ENCODE peak calls at places on chromosomes 1 and 21, in seven cellular contexts. H, Y, G, K, M, X and N are unnamed samples.

GRCh38 chr1:30106125-30106524 is 617.3 kb downstream of the MATN1 start:
- DNase-seq in G (peak), K (no peak), Y (no peak), H (peak), M (no peak), X (no peak), N (no peak)

GRCh38 chr1:8091691-8092090 is 65.6 kb upstream of the ERRFI1 start:
- DNase-seq in Y (no peak), G (no peak), M (no peak), H (no peak), X (no peak), K (no peak), N (no peak)

GRCh38 chr1:32933742-32934322 is 30.8 kb downstream of the RNF19B start:
- DNase-seq in H (no peak), G (peak), Y (no peak), K (no peak), X (peak), M (no peak), N (peak)

GRCh38 chr1:203271018-203271743 is 34.1 kb upstream of the BTG2 start:
- DNase-seq in Y (no peak), K (no peak), M (peak), G (peak), H (no peak), X (peak), N (peak)

GRCh38 chr1:119712342-119713038 is 756 bp downstream of the PHGDH start:
- DNase-seq in Y (peak), M (peak), G (peak), X (peak), H (peak), K (peak), N (peak)

GRCh38 chr1:204145033-204145504 is 6.8 kb downstream of the ETNK2 start:
- DNase-seq in X (no peak), H (no peak), M (no peak), K (peak), G (no peak), Y (no peak), N (no peak)

GRCh38 chr1:77498918-77499317 is 183.5 kb downstream of the ZZZ3 start:
- DNase-seq in K (no peak), G (no peak), M (no peak), Y (no peak), H (no peak), X (no peak), N (no peak)

GRCh38 chr1:115727706-115728249 is 40.7 kb downstream of the CASQ2 start:
- DNase-seq in G (no peak), Y (no peak), H (no peak), K (no peak), X (peak), M (peak), N (peak)

GRCh38 chr1:47229031-47229831 is 2.8 kb downstream of the TAL1 start:
- DNase-seq in M (no peak), K (no peak), X (no peak), H (no peak), G (no peak), Y (no peak), N (no peak)

GRCh38 chr1:7406641-7407546 is 364.2 kb upstream of the VAMP3 start:
- DNase-seq in Y (peak), K (no peak), M (no peak), H (no peak), G (peak), X (peak), N (peak)

GRCh38 chr1:100955322-100955721 is 59.4 kb downstream of the SLC30A7 start:
- DNase-seq in G (no peak), H (no peak), M (no peak), Y (no peak), K (no peak), X (no peak), N (no peak)

GRCh38 chr21:36076878-36077658 is 7.2 kb downstream of the CBR1 start:
- DNase-seq in X (no peak), Y (no peak), M (no peak), K (no peak), G (no peak), H (no peak), N (no peak)

GRCh38 chr1:234980657-234981396 is 147.8 kb downstream of the TOMM20 start:
- DNase-seq in H (no peak), G (no peak), K (peak), X (peak), Y (no peak), M (peak), N (peak)

GRCh38 chr1:25067852-25068251 is 137.8 kb upstream of the RUNX3 start:
- DNase-seq in H (no peak), M (peak), X (no peak), K (no peak), Y (no peak), G (no peak), N (no peak)

GRCh38 chr1:176066709-176067108 is 140.4 kb downstream of the COP1 start:
- DNase-seq in X (no peak), G (no peak), K (no peak), Y (no peak), M (no peak), H (no peak), N (no peak)

GRCh38 chr1:164768619-164769018 is 209.6 kb downstream of the PBX1 start:
- DNase-seq in H (no peak), M (no peak), G (no peak), Y (no peak), X (no peak), K (no peak), N (no peak)

GRCh38 chr21:15005391-15005790 is 59.4 kb downstream of the NRIP1 start:
- DNase-seq in H (no peak), X (no peak), K (no peak), G (no peak), Y (no peak), M (no peak), N (no peak)

GRCh38 chr1:25531082-25531461 is 12.3 kb upstream of the LDLRAP1 start:
- DNase-seq in Y (no peak), H (no peak), K (no peak), G (no peak), M (no peak), X (no peak), N (no peak)

GRCh38 chr21:25911730-25912401 is 177.1 kb downstream of the GABPA start:
- DNase-seq in K (peak), G (no peak), Y (no peak), H (peak), M (no peak), X (no peak), N (peak)

GRCh38 chr1:57281324-57281723 is 142.5 kb downstream of the DAB1 start:
- DNase-seq in G (no peak), H (no peak), K (no peak), X (no peak), M (no peak), Y (no peak), N (no peak)

GRCh38 chr21:16742116-16742515 is 770.7 kb upstream of the CXADR start:
- DNase-seq in M (no peak), K (no peak), G (peak), Y (no peak), X (peak), H (no peak), N (peak)

GRCh38 chr1:220990417-220991337 is 111.4 kb downstream of the HLX start:
- DNase-seq in K (no peak), M (no peak), H (no peak), X (no peak), G (no peak), Y (no peak), N (no peak)

GRCh38 chr21:28523367-28523766 is 469.3 kb downstream of the LTN1 start:
- DNase-seq in H (no peak), M (no peak), G (no peak), K (no peak), Y (no peak), X (no peak), N (no peak)

GRCh38 chr1:93552751-93553455 is 105.0 kb downstream of the FNBP1L start:
- DNase-seq in K (no peak), G (no peak), X (no peak), Y (no peak), H (no peak), M (no peak), N (peak)

GRCh38 chr1:66506991-66507390 is 27.0 kb upstream of the SGIP1 start:
- DNase-seq in H (no peak), G (no peak), X (no peak), Y (no peak), M (no peak), K (no peak), N (no peak)

GRCh38 chr1:13825033-13825432 is 125.0 kb downstream of the PRDM2 start:
- DNase-seq in H (no peak), K (no peak), Y (no peak), X (no peak), M (no peak), G (no peak), N (peak)

GRCh38 chr1:11143907-11144306 is 44.2 kb upstream of the EXOSC10 start:
- DNase-seq in K (no peak), G (no peak), M (no peak), Y (no peak), X (peak), H (no peak), N (no peak)

GRCh38 chr1:19739628-19740027 is 60.1 kb downstream of the TMCO4 start:
- DNase-seq in Y (no peak), G (no peak), M (no peak), K (no peak), X (no peak), H (no peak), N (no peak)

GRCh38 chr1:19738669-19739068 is 61.0 kb downstream of the TMCO4 start:
- DNase-seq in H (no peak), Y (no peak), G (no peak), K (no peak), X (no peak), M (no peak), N (no peak)

GRCh38 chr1:19737413-19737812 is 62.3 kb downstream of the TMCO4 start:
- DNase-seq in Y (no peak), K (no peak), G (no peak), M (no peak), X (no peak), H (no peak), N (no peak)

GRCh38 chr1:19735419-19736127 is 64.1 kb downstream of the TMCO4 start:
- DNase-seq in G (no peak), M (no peak), Y (no peak), X (peak), K (no peak), H (no peak), N (no peak)

GRCh38 chr1:19738106-19738505 is 61.6 kb downstream of the TMCO4 start:
- DNase-seq in X (no peak), H (no peak), K (no peak), Y (no peak), G (no peak), M (no peak), N (no peak)
- H3K27ac ChIP-seq in X (no peak), H (no peak), K (no peak), Y (no peak), G (no peak), M (no peak), N (no peak)

GRCh38 chr21:38912789-38913119 is 107.0 kb downstream of the ETS2 start:
- DNase-seq in K (no peak), Y (no peak), X (no peak), G (no peak), M (no peak), H (no peak), N (peak)

GRCh38 chr21:38914531-38915385 is 109.0 kb downstream of the ETS2 start:
- DNase-seq in G (no peak), M (no peak), X (no peak), Y (no peak), H (no peak), K (peak), N (no peak)

GRCh38 chr21:38915546-38915945 is 109.8 kb downstream of the ETS2 start:
- DNase-seq in K (peak), M (no peak), Y (no peak), H (no peak), X (no peak), G (no peak), N (no peak)

GRCh38 chr21:38913120-38913975 is 107.6 kb downstream of the ETS2 start:
- DNase-seq in M (peak), Y (peak), K (peak), G (peak), H (peak), X (peak), N (peak)

GRCh38 chr21:38914071-38914491 is 108.4 kb downstream of the ETS2 start:
- DNase-seq in K (no peak), Y (peak), X (no peak), M (no peak), G (no peak), H (no peak), N (no peak)
- TF ChIP-seq CTCF in K (no peak), Y (no peak), X (no peak), M (no peak), G (no peak), H (no peak), N (no peak)

GRCh38 chr1:247797518-247797917 is 26.4 kb downstream of the OR14A16 start:
- DNase-seq in K (no peak), M (no peak), H (no peak), X (no peak), Y (no peak), G (no peak), N (no peak)
- H3K27ac ChIP-seq in K (no peak), M (no peak), H (no peak), X (no peak), Y (no peak), G (no peak), N (no peak)

DNA sequence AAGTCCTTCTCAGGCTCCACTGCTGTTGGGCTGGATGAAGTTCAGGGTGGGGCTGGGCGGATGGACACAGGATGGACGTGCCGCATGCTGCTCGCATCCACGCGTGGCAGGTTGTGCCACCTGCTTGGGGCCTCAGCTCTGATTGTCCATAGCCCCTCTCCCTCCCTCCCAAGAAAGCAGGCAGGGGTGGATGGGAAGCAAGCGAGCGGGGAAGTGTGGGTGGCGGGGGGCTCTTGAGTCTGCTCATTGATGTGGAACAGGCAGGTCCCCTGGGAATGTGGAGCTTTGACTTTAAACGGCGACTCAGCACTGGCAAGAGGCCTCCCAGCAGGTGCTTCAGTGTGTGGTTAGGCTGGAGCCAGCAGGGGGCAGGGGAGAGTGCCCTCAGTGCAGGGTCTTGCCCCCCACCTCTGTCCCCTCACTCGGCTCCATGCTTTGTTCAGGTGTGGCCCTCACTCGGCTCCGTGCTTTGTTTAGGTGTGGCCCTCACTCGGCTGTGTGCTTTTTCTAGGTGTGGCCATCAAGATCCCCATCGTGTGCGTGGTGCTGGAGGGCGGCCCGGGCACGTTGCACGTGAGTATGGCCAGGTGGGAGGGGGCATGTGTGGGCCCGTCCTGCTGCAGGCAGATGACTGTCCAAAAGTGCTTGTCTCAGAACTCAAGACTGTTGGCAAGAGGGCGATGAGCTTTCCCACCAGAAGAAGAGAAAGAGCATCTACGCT is 23.9 kb downstream of the TRPM2 start:
- DNase-seq in M (no peak), H (no peak), K (peak), X (no peak), Y (no peak), G (no peak), N (no peak)
- TF ChIP-seq CTCF in M (no peak), H (no peak), K (no peak), X (no peak), Y (no peak), G (no peak), N (no peak)

DNA sequence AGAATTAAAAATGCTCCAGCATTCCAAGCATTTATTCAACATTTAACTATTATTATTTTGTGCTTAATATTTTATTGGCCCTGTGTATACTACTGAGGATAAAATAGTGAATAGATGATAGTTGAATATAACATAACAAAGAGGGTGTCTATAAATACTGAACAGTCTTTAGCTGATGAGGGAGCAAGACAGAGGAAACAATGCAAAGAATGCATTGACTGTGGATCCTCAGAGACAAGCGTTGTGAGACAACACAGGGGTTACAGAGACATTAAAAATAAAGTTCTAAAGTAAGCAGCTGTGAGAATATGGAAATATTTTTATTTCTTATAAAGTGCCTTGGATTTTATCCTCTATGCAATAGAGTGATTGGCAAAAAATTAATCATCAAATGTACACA is 1133.1 kb downstream of the PLA2G4A start:
- DNase-seq in Y (no peak), M (no peak), K (no peak), H (no peak), G (no peak), X (no peak), N (no peak)
- H3K27ac ChIP-seq in Y (no peak), M (no peak), K (no peak), H (no peak), G (no peak), X (no peak), N (no peak)

GRCh38 chr1:154330669-154331068 is 5.3 kb downstream of the ATP8B2 start:
- DNase-seq in X (no peak), H (no peak), G (no peak), M (no peak), K (no peak), Y (no peak), N (no peak)

GRCh38 chr1:154329551-154330131 is 4.3 kb downstream of the ATP8B2 start:
- DNase-seq in X (no peak), Y (no peak), K (no peak), H (no peak), M (no peak), G (no peak), N (no peak)

GRCh38 chr1:154328318-154329151 is 3.2 kb downstream of the ATP8B2 start:
- DNase-seq in H (peak), K (peak), X (peak), M (peak), Y (no peak), G (peak), N (peak)

GRCh38 chr1:154327466-154328317 is 2.4 kb downstream of the ATP8B2 start:
- DNase-seq in Y (no peak), X (no peak), H (no peak), K (no peak), M (no peak), G (no peak), N (peak)

GRCh38 chr1:154329152-154329521 is 3.8 kb downstream of the ATP8B2 start:
- DNase-seq in H (no peak), K (no peak), Y (no peak), M (no peak), X (no peak), G (no peak), N (no peak)
- TF ChIP-seq CTCF in H (no peak), K (no peak), Y (no peak), M (no peak), X (no peak), G (peak), N (no peak)

GRCh38 chr1:19878637-19878985 is 3.6 kb upstream of the OTUD3 start:
- DNase-seq in Y (no peak), H (no peak), K (peak), M (no peak), G (peak), X (no peak), N (peak)
- H3K27ac ChIP-seq in Y (peak), H (no peak), K (no peak), M (no peak), G (peak), X (no peak), N (peak)

GRCh38 chr1:152873495-152873894 is 4.6 kb upstream of the SMCP start:
- DNase-seq in H (no peak), K (no peak), G (no peak), Y (no peak), M (no peak), X (no peak), N (no peak)

GRCh38 chr1:152866321-152866720 is 6.5 kb downstream of the LCE7A start:
- DNase-seq in X (no peak), Y (no peak), H (no peak), K (no peak), G (no peak), M (no peak), N (no peak)

GRCh38 chr1:152871731-152872126 is 6.4 kb upstream of the SMCP start:
- DNase-seq in G (no peak), H (no peak), M (no peak), Y (no peak), K (no peak), X (no peak), N (no peak)

GRCh38 chr1:152869808-152870419 is 8.2 kb upstream of the SMCP start:
- DNase-seq in M (peak), Y (no peak), K (no peak), G (peak), H (peak), X (peak), N (peak)

DNA sequence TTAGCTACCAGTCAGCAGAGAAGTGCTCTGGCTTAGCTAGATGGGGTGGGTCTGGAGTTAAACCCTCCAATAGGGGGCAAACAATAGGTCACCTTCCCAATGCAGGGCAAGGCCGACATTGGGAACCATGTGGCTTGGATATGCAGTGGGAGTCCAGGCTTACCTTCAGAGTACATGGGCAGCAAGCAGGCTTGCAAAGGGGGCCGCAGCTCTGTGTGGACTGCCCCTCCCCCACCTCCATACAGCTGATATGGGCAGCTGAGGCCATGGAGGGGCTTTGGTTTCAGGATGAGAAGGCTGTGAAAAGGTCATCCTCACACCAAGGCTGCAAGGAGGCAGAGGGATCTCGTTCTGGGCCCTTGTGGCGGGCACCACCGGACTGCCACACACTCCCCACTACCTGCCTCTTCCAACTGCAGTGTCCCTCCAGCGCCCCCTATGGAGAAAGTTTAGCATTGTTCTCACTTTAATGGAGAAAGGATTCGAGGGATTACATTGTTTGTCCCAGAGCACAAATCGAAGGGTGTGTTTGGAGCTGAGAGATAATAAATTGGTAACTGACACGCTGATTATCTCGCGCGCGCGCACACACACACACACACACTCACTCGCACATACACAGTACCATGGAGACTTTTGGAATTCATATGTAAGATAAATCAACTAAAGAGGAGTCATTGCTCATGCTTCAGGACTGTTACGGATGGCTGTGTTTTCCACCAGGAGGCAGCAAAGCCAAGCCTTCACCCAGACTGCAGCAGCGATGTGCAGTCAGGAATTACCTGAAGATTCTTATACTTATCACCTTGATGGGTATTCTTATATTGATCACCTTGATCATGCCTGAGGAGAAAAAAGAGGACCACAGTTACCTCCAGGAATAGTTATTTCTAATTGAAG is 7.0 kb upstream of the SMCP start:
- DNase-seq in X (no peak), G (no peak), K (no peak), M (no peak), H (no peak), Y (no peak), N (no peak)
- TF ChIP-seq CTCF in X (no peak), G (no peak), K (no peak), M (no peak), H (no peak), Y (no peak), N (no peak)

DNA sequence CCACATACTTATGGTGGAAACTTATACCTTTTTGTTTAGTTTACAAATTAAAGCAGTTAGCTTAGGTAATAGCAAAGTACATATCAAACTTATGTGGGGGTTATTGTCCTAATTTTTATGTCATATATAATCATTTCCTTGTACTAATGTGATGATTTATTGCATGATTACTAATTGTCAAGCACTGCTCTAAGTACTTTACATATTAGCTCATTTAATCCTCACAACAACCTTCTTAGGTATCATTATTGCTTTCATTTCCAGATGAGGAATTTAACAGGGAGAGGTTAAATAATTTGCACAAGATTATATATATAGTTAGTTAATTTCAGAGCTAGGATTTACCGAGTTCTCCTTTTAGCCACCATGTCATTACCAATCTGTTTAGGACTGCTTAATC is 11.9 kb upstream of the SSX2IP start:
- DNase-seq in M (no peak), K (no peak), H (no peak), Y (no peak), X (no peak), G (no peak), N (no peak)
- H3K27ac ChIP-seq in M (no peak), K (no peak), H (no peak), Y (no peak), X (no peak), G (no peak), N (no peak)